ENCODE peak calls at places on chromosomes 1 and 21, in eight cellular contexts. One of them, this sample, is unnamed.

GRCh38 chr21:15255359-15256157 is 190.8 kb upstream of the NRIP1 start:
- DNase-seq in neural crest cell: no peak
- DNase-seq in HEK293T: no peak
- DNase-seq in hepatic stellate cell: no peak
- DNase-seq in adrenal gland: no peak
- DNase-seq in HFFc6: no peak
- DNase-seq in head of caudate nucleus: no peak
- DNase-seq in activated naive CD8-positive, alpha-beta T cell treated with anti-CD3 and anti-CD28 coated beads for 36 hours: no peak
- DNase-seq in this sample: no peak

GRCh38 chr1:159891275-159892157 is 8.4 kb downstream of the CFAP45 start:
- DNase-seq in activated naive CD8-positive, alpha-beta T cell treated with anti-CD3 and anti-CD28 coated beads for 36 hours: peak
- DNase-seq in HEK293T: peak
- DNase-seq in neural crest cell: peak
- DNase-seq in adrenal gland: peak
- DNase-seq in head of caudate nucleus: peak
- DNase-seq in HFFc6: peak
- DNase-seq in hepatic stellate cell: peak
- DNase-seq in this sample: peak

GRCh38 chr21:43948740-43949498 is 63.2 kb upstream of the TRAPPC10 start:
- DNase-seq in HFFc6: no peak
- DNase-seq in hepatic stellate cell: no peak
- DNase-seq in head of caudate nucleus: no peak
- DNase-seq in neural crest cell: no peak
- DNase-seq in HEK293T: no peak
- DNase-seq in adrenal gland: no peak
- DNase-seq in activated naive CD8-positive, alpha-beta T cell treated with anti-CD3 and anti-CD28 coated beads for 36 hours: no peak
- DNase-seq in this sample: no peak

GRCh38 chr1:59939393-59939792 is 12.8 kb upstream of the CYP2J2 start:
- DNase-seq in HEK293T: no peak
- DNase-seq in activated naive CD8-positive, alpha-beta T cell treated with anti-CD3 and anti-CD28 coated beads for 36 hours: no peak
- DNase-seq in adrenal gland: no peak
- DNase-seq in hepatic stellate cell: no peak
- DNase-seq in HFFc6: no peak
- DNase-seq in neural crest cell: no peak
- DNase-seq in head of caudate nucleus: no peak
- DNase-seq in this sample: no peak

GRCh38 chr1:12014141-12014981 is 4.9 kb upstream of the MIIP start:
- DNase-seq in activated naive CD8-positive, alpha-beta T cell treated with anti-CD3 and anti-CD28 coated beads for 36 hours: no peak
- DNase-seq in neural crest cell: no peak
- DNase-seq in head of caudate nucleus: no peak
- DNase-seq in HFFc6: peak
- DNase-seq in adrenal gland: no peak
- DNase-seq in hepatic stellate cell: no peak
- DNase-seq in HEK293T: no peak
- DNase-seq in this sample: no peak

GRCh38 chr21:45982256-45982757 is 737 bp downstream of the COL6A1 start:
- DNase-seq in neural crest cell: no peak
- DNase-seq in head of caudate nucleus: no peak
- DNase-seq in activated naive CD8-positive, alpha-beta T cell treated with anti-CD3 and anti-CD28 coated beads for 36 hours: no peak
- DNase-seq in HEK293T: no peak
- DNase-seq in adrenal gland: no peak
- DNase-seq in hepatic stellate cell: no peak
- DNase-seq in HFFc6: no peak
- DNase-seq in this sample: peak

GRCh38 chr1:46673749-46674182 is 2.1 kb downstream of the TEX38 start:
- DNase-seq in HFFc6: peak
- DNase-seq in neural crest cell: no peak
- DNase-seq in hepatic stellate cell: peak
- DNase-seq in head of caudate nucleus: no peak
- DNase-seq in HEK293T: no peak
- DNase-seq in adrenal gland: no peak
- DNase-seq in activated naive CD8-positive, alpha-beta T cell treated with anti-CD3 and anti-CD28 coated beads for 36 hours: peak
- DNase-seq in this sample: peak

GRCh38 chr21:46022551-46023107 is 41.1 kb downstream of the COL6A1 start:
- DNase-seq in neural crest cell: no peak
- DNase-seq in adrenal gland: no peak
- DNase-seq in activated naive CD8-positive, alpha-beta T cell treated with anti-CD3 and anti-CD28 coated beads for 36 hours: no peak
- DNase-seq in hepatic stellate cell: no peak
- DNase-seq in HFFc6: no peak
- DNase-seq in HEK293T: no peak
- DNase-seq in head of caudate nucleus: no peak
- DNase-seq in this sample: no peak

GRCh38 chr1:156480411-156481192 is 20.0 kb downstream of the MEF2D start:
- DNase-seq in activated naive CD8-positive, alpha-beta T cell treated with anti-CD3 and anti-CD28 coated beads for 36 hours: peak
- DNase-seq in hepatic stellate cell: peak
- DNase-seq in adrenal gland: no peak
- DNase-seq in HFFc6: no peak
- DNase-seq in head of caudate nucleus: peak
- DNase-seq in neural crest cell: peak
- DNase-seq in HEK293T: peak
- DNase-seq in this sample: peak

GRCh38 chr1:159556931-159557369 is 21.1 kb upstream of the OR10J5 start:
- DNase-seq in activated naive CD8-positive, alpha-beta T cell treated with anti-CD3 and anti-CD28 coated beads for 36 hours: no peak
- DNase-seq in adrenal gland: no peak
- DNase-seq in head of caudate nucleus: no peak
- DNase-seq in hepatic stellate cell: no peak
- DNase-seq in HFFc6: no peak
- DNase-seq in HEK293T: no peak
- DNase-seq in neural crest cell: no peak
- DNase-seq in this sample: no peak

GRCh38 chr1:71882241-71883036 is 399.9 kb downstream of the NEGR1 start:
- DNase-seq in HFFc6: no peak
- DNase-seq in neural crest cell: no peak
- DNase-seq in activated naive CD8-positive, alpha-beta T cell treated with anti-CD3 and anti-CD28 coated beads for 36 hours: no peak
- DNase-seq in head of caudate nucleus: no peak
- DNase-seq in adrenal gland: no peak
- DNase-seq in HEK293T: no peak
- DNase-seq in hepatic stellate cell: no peak
- DNase-seq in this sample: no peak

GRCh38 chr1:159783724-159784123 is 3.0 kb downstream of the DUSP23 start:
- DNase-seq in HFFc6: no peak
- DNase-seq in adrenal gland: no peak
- DNase-seq in activated naive CD8-positive, alpha-beta T cell treated with anti-CD3 and anti-CD28 coated beads for 36 hours: no peak
- DNase-seq in head of caudate nucleus: no peak
- DNase-seq in neural crest cell: no peak
- DNase-seq in hepatic stellate cell: no peak
- DNase-seq in HEK293T: no peak
- DNase-seq in this sample: no peak

GRCh38 chr1:223430221-223430620 is 37.0 kb downstream of the CCDC185 start:
- DNase-seq in head of caudate nucleus: no peak
- DNase-seq in HEK293T: no peak
- DNase-seq in neural crest cell: no peak
- DNase-seq in hepatic stellate cell: no peak
- DNase-seq in HFFc6: no peak
- DNase-seq in adrenal gland: no peak
- DNase-seq in activated naive CD8-positive, alpha-beta T cell treated with anti-CD3 and anti-CD28 coated beads for 36 hours: no peak
- DNase-seq in this sample: no peak

GRCh38 chr1:48761411-48761810 is 15.3 kb downstream of the BEND5 start:
- DNase-seq in neural crest cell: no peak
- DNase-seq in adrenal gland: no peak
- DNase-seq in head of caudate nucleus: no peak
- DNase-seq in hepatic stellate cell: no peak
- DNase-seq in activated naive CD8-positive, alpha-beta T cell treated with anti-CD3 and anti-CD28 coated beads for 36 hours: no peak
- DNase-seq in HEK293T: no peak
- DNase-seq in HFFc6: no peak
- DNase-seq in this sample: no peak

GRCh38 chr1:116514708-116515525 is 55.9 kb downstream of the CD58 start:
- DNase-seq in hepatic stellate cell: no peak
- DNase-seq in neural crest cell: no peak
- DNase-seq in adrenal gland: no peak
- DNase-seq in head of caudate nucleus: no peak
- DNase-seq in HEK293T: no peak
- DNase-seq in activated naive CD8-positive, alpha-beta T cell treated with anti-CD3 and anti-CD28 coated beads for 36 hours: peak
- DNase-seq in HFFc6: no peak
- DNase-seq in this sample: peak

This sample was measured in activated effector memory CD4-positive, alpha-beta T cell treated with anti-CD3 and anti-CD28 coated beads, Interleukin-2, amount 50 U/mL, for 16 hours.